ENCODE peak calls at places on chromosomes 3 and 15, in seven cellular contexts. M is fibroblast of lung, R is A549, S is H9, E is HCT116, A is MM.1S, D is mammary epithelial cell. N is an unnamed sample.

GRCh38 chr3:168212664-168213255 is 117.0 kb upstream of the GOLIM4 start:
- DNase-seq in M (peak), R (no peak), S (no peak), E (no peak), A (no peak), D (no peak), N (no peak)

GRCh38 chr3:195209836-195210551 is 61.0 kb downstream of the XXYLT1 start:
- DNase-seq in M (peak), R (no peak), S (no peak), E (no peak), A (no peak), D (no peak), N (peak)

GRCh38 chr3:143571548-143571947 is 276.7 kb downstream of the SLC9A9 start:
- DNase-seq in M (peak), R (no peak), S (no peak), E (no peak), A (no peak), D (no peak), N (peak)

GRCh38 chr3:46867550-46867898 is 4.3 kb upstream of the MYL3 start:
- DNase-seq in M (peak), R (no peak), S (no peak), E (no peak), A (no peak), D (no peak), N (peak)

GRCh38 chr15:72423256-72423655 is 25.2 kb downstream of the TMEM202 start:
- DNase-seq in M (no peak), R (no peak), S (no peak), E (no peak), A (no peak), D (no peak), N (no peak)

GRCh38 chr3:143601738-143602480 is 246.4 kb downstream of the SLC9A9 start:
- DNase-seq in M (peak), R (no peak), S (peak), E (no peak), A (no peak), D (peak), N (no peak)

GRCh38 chr3:108106031-108106430 is 15.2 kb upstream of the CD47 start:
- DNase-seq in M (peak), R (no peak), S (no peak), E (no peak), A (no peak), D (no peak), N (peak)

GRCh38 chr3:185737740-185738680 is 86.8 kb downstream of the IGF2BP2 start:
- DNase-seq in M (no peak), R (no peak), S (no peak), E (no peak), A (no peak), D (no peak), N (no peak)

GRCh38 chr3:189144645-189145044 is 27.1 kb upstream of the TPRG1 start:
- DNase-seq in M (peak), R (peak), S (no peak), E (no peak), A (no peak), D (peak), N (peak)

GRCh38 chr3:10524799-10525301 is 19.5 kb upstream of the ATP2B2 start:
- DNase-seq in M (no peak), R (no peak), S (peak), E (no peak), A (no peak), D (no peak), N (no peak)

GRCh38 chr15:60932051-60932915 is 296.8 kb downstream of the RORA start:
- DNase-seq in M (no peak), R (peak), S (peak), E (peak), A (no peak), D (peak), N (peak)

GRCh38 chr3:9172851-9173320 is 76.6 kb downstream of the SRGAP3 start:
- DNase-seq in M (no peak), R (peak), S (no peak), E (no peak), A (no peak), D (peak), N (peak)

GRCh38 chr15:68315495-68316007 is 38.0 kb downstream of the FEM1B start:
- DNase-seq in M (no peak), R (no peak), S (peak), E (no peak), A (no peak), D (no peak), N (no peak)

GRCh38 chr3:126553284-126553811 is 5.4 kb downstream of the C3orf22 start:
- DNase-seq in M (no peak), R (no peak), S (peak), E (no peak), A (no peak), D (no peak), N (no peak)

GRCh38 chr3:127159547-127159946 is 33.4 kb upstream of the PRR23E start:
- DNase-seq in M (no peak), R (no peak), S (no peak), E (no peak), A (no peak), D (no peak), N (no peak)

GRCh38 chr3:4512895-4513616 is 19.9 kb downstream of the ITPR1 start:
- DNase-seq in M (no peak), R (no peak), S (no peak), E (no peak), A (no peak), D (no peak), N (no peak)

GRCh38 chr3:151425640-151426336 is 35.1 kb downstream of the IGSF10 start:
- DNase-seq in M (no peak), R (no peak), S (no peak), E (no peak), A (no peak), D (no peak), N (peak)

GRCh38 chr3:150391200-150391599 is 16.9 kb upstream of the TSC22D2 start:
- DNase-seq in M (peak), R (no peak), S (no peak), E (no peak), A (no peak), D (no peak), N (peak)

GRCh38 chr3:115790759-115791158 is 167.4 kb downstream of the GAP43 start:
- DNase-seq in M (peak), R (peak), S (no peak), E (peak), A (no peak), D (peak), N (peak)

GRCh38 chr3:149367021-149367840 is 10.2 kb downstream of the TM4SF1 start:
- DNase-seq in M (no peak), R (peak), S (no peak), E (peak), A (no peak), D (peak), N (peak)

GRCh38 chr3:170323371-170323770 is 34.1 kb upstream of the SKIL start:
- DNase-seq in M (no peak), R (no peak), S (no peak), E (no peak), A (no peak), D (no peak), N (no peak)

GRCh38 chr3:151206196-151206595 is 3.2 kb upstream of the GPR171 start:
- DNase-seq in M (no peak), R (no peak), S (no peak), E (no peak), A (no peak), D (no peak), N (no peak)

GRCh38 chr3:127014536-127015281 is 31.8 kb downstream of the PLXNA1 start:
- DNase-seq in M (no peak), R (no peak), S (no peak), E (no peak), A (no peak), D (no peak), N (no peak)

GRCh38 chr3:10957976-10958749 is 34.4 kb upstream of the SLC6A1 start:
- DNase-seq in M (no peak), R (no peak), S (no peak), E (no peak), A (no peak), D (no peak), N (peak)

GRCh38 chr3:40877651-40878463 is 321.4 kb upstream of the CTNNB1 start:
- DNase-seq in M (peak), R (no peak), S (no peak), E (no peak), A (no peak), D (peak), N (peak)

GRCh38 chr3:38127611-38128302 is 9.2 kb downstream of the ACAA1 start:
- DNase-seq in M (no peak), R (no peak), S (no peak), E (no peak), A (no peak), D (no peak), N (no peak)

GRCh38 chr15:38671675-38672141 is 107.1 kb upstream of the RASGRP1 start:
- DNase-seq in M (no peak), R (no peak), S (no peak), E (no peak), A (no peak), D (no peak), N (peak)

GRCh38 chr15:34039506-34040123 is 611 bp upstream of the AVEN start:
- DNase-seq in M (peak), R (no peak), S (no peak), E (no peak), A (peak), D (peak), N (peak)

GRCh38 chr3:185858502-185859225 is 33.8 kb upstream of the IGF2BP2 start:
- DNase-seq in M (no peak), R (no peak), S (no peak), E (no peak), A (no peak), D (no peak), N (no peak)

GRCh38 chr3:72625616-72626337 is 222.5 kb downstream of the SHQ1 start:
- DNase-seq in M (peak), R (peak), S (no peak), E (no peak), A (no peak), D (peak), N (peak)

GRCh38 chr3:66497288-66497972 is 3.4 kb downstream of the LRIG1 start:
- DNase-seq in M (no peak), R (no peak), S (no peak), E (no peak), A (no peak), D (no peak), N (no peak)

GRCh38 chr3:197206913-197207312 is 91.5 kb downstream of the DLG1 start:
- DNase-seq in M (no peak), R (no peak), S (no peak), E (no peak), A (no peak), D (no peak), N (no peak)

GRCh38 chr3:39707314-39707909 is 102.0 kb upstream of the MYRIP start:
- DNase-seq in M (peak), R (peak), S (no peak), E (peak), A (peak), D (no peak), N (peak)

GRCh38 chr3:127352612-127353011 is 64.8 kb upstream of the PRR20G start:
- DNase-seq in M (no peak), R (no peak), S (no peak), E (no peak), A (no peak), D (no peak), N (no peak)

GRCh38 chr15:77160562-77161481 is 89.9 kb upstream of the TSPAN3 start:
- DNase-seq in M (no peak), R (no peak), S (no peak), E (peak), A (no peak), D (peak), N (no peak)

GRCh38 chr15:37931868-37932267 is 2.6 kb upstream of the TMCO5A start:
- DNase-seq in M (peak), R (no peak), S (no peak), E (no peak), A (no peak), D (no peak), N (peak)

GRCh38 chr15:67914537-67915373 is 74.9 kb upstream of the RNU6-1 start:
- DNase-seq in M (peak), R (peak), S (peak), E (no peak), A (no peak), D (no peak), N (peak)

GRCh38 chr15:52480990-52481389 is 47.7 kb downstream of the MYO5A start:
- DNase-seq in M (no peak), R (no peak), S (no peak), E (no peak), A (peak), D (no peak), N (no peak)

GRCh38 chr3:147130461-147130860 is 275.9 kb downstream of the ZIC4 start:
- DNase-seq in M (peak), R (no peak), S (no peak), E (no peak), A (no peak), D (no peak), N (peak)

GRCh38 chr3:15443826-15444524 is 16.6 kb downstream of the EAF1 start:
- DNase-seq in M (peak), R (no peak), S (no peak), E (no peak), A (no peak), D (no peak), N (peak)
- H3K4me2 ChIP-seq in M (no peak), R (no peak), S (no peak), E (no peak), A (no peak), D (no peak), N (no peak)

GRCh38 chr3:98856724-98857123 is 44.8 kb downstream of the DCBLD2 start:
- DNase-seq in M (no peak), R (no peak), S (no peak), E (no peak), A (no peak), D (no peak), N (no peak)
- H3K4me2 ChIP-seq in M (no peak), R (no peak), S (no peak), E (no peak), A (no peak), D (no peak), N (no peak)

DNA sequence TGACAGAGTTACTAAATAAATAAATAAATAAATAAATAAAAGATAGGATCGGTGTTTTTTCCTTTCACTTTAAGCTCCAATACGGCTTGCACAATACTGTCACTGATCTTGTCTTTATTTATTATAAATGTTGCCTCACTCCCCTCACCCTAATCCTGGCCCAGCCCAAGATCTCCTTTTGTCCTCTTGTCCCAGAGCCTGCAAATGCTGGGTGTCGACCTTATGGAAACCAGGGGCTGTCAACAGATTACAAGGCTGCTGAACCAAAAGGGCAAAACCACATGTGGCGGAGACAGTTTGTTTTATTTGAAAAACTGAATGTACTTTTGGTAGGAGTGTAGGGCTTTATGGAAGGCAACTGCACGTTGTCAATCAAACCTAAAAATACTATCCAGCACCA is 75.9 kb downstream of the RFTN1 start:
- DNase-seq in M (peak), R (no peak), S (no peak), E (no peak), A (no peak), D (no peak), N (no peak)
- H3K4me2 ChIP-seq in M (peak), R (no peak), S (no peak), E (no peak), A (no peak), D (no peak), N (no peak)

GRCh38 chr3:157059181-157059580 is 100.8 kb downstream of the CCNL1 start:
- DNase-seq in M (no peak), R (no peak), S (no peak), E (no peak), A (no peak), D (no peak), N (no peak)
- H3K4me2 ChIP-seq in M (no peak), R (no peak), S (no peak), E (no peak), A (no peak), D (no peak), N (no peak)

N was measured in GM23248.